ENCODE peak calls at places on chromosome 14, in eight cellular contexts. M, S, R, Z, T, I, Y and L are unnamed samples. For H3K4me1, the result is how much of the 10 kb centered on the place peaks cover.

GRCh38 chr14:33762462-33762861 is 188.4 kb downstream of the EGLN3 start:
- DNase-seq in Z (no peak), T (no peak), S (no peak), I (peak), R (no peak), M (no peak), Y (no peak), L (no peak)

GRCh38 chr14:58637040-58637390 is 747 bp upstream of the DACT1 start:
- DNase-seq in R (peak), I (no peak), Y (no peak), M (peak), T (peak), S (peak), Z (no peak), L (no peak)

GRCh38 chr14:67514650-67515385 is 18.3 kb upstream of the PLEKHH1 start:
- DNase-seq in I (peak), T (no peak), R (peak), Z (no peak), M (no peak), S (peak), Y (no peak), L (no peak)

GRCh38 chr14:51546099-51546498 is 105.6 kb upstream of the FRMD6 start:
- DNase-seq in Y (no peak), R (no peak), S (no peak), I (no peak), T (no peak), Z (no peak), M (no peak), L (no peak)

GRCh38 chr14:67385120-67385519 is 25.0 kb downstream of the EIF2S1 start:
- DNase-seq in R (no peak), Z (no peak), I (no peak), Y (no peak), M (peak), T (no peak), S (no peak), L (no peak)

GRCh38 chr14:59265808-59266207 is 77.3 kb downstream of the DAAM1 start:
- DNase-seq in S (no peak), T (no peak), Y (no peak), M (no peak), I (no peak), R (no peak), Z (no peak), L (no peak)

GRCh38 chr14:30114051-30114450 is 186.4 kb upstream of the PRKD1 start:
- DNase-seq in Z (no peak), S (peak), M (no peak), Y (no peak), R (no peak), I (no peak), T (no peak), L (no peak)

GRCh38 chr14:64337901-64338615 is 43.9 kb upstream of the ESR2 start:
- DNase-seq in T (peak), Z (peak), M (peak), S (peak), R (peak), Y (no peak), I (peak), L (peak)

GRCh38 chr14:93997082-93997481 is at the start of gene CCDC197:
- DNase-seq in S (peak), Y (no peak), Z (no peak), I (no peak), M (no peak), R (no peak), T (no peak), L (no peak)

GRCh38 chr14:43166163-43166562 is 1340.9 kb downstream of the FSCB start:
- DNase-seq in S (no peak), T (no peak), Y (no peak), M (no peak), I (no peak), Z (no peak), R (no peak), L (no peak)

GRCh38 chr14:35378638-35379568 is 25.6 kb downstream of the NFKBIA start:
- DNase-seq in S (no peak), M (no peak), Z (no peak), T (no peak), Y (no peak), R (no peak), I (no peak), L (no peak)

GRCh38 chr14:69842671-69843407 is 36.4 kb upstream of the SMOC1 start:
- DNase-seq in Y (no peak), I (no peak), M (no peak), R (peak), Z (no peak), S (no peak), T (no peak), L (no peak)

GRCh38 chr14:95686935-95687334 is 709 bp downstream of the TCL1B start:
- DNase-seq in Z (no peak), R (no peak), T (no peak), S (no peak), M (no peak), I (no peak), Y (no peak), L (no peak)

GRCh38 chr14:96139879-96140278 is 64.8 kb upstream of the BDKRB2 start:
- DNase-seq in Z (no peak), M (no peak), I (no peak), R (no peak), T (no peak), Y (no peak), S (peak), L (no peak)

GRCh38 chr14:23877538-23878180 is 75.9 kb upstream of the DHRS4 start:
- DNase-seq in M (no peak), S (no peak), T (no peak), Y (no peak), Z (no peak), I (no peak), R (no peak), L (no peak)

GRCh38 chr14:23300687-23301223 is 1.9 kb downstream of the PPP1R3E start:
- DNase-seq in Z (peak), M (peak), T (no peak), S (peak), Y (no peak), R (peak), I (peak), L (peak)

GRCh38 chr14:66965831-66966230 is 223.4 kb upstream of the GARIN2 start:
- DNase-seq in Y (no peak), S (peak), I (no peak), R (no peak), T (no peak), M (no peak), Z (no peak), L (no peak)

GRCh38 chr14:68141531-68142088 is 322.0 kb downstream of the RAD51B start:
- DNase-seq in T (peak), S (peak), I (no peak), Y (peak), Z (no peak), R (no peak), M (no peak), L (no peak)

GRCh38 chr14:60106341-60106740 is 14.6 kb downstream of the PCNX4 start:
- DNase-seq in S (peak), M (no peak), Y (no peak), R (peak), Z (no peak), T (no peak), I (no peak), L (peak)

GRCh38 chr14:69571879-69572633 is 2.6 kb downstream of the CCDC177 start:
- DNase-seq in Y (no peak), Z (no peak), R (peak), T (peak), M (no peak), I (no peak), S (peak), L (no peak)

GRCh38 chr14:104550849-104551728 is 28.5 kb upstream of the C14orf180 start:
- DNase-seq in T (no peak), Y (no peak), S (no peak), Z (peak), R (no peak), M (no peak), I (no peak), L (no peak)

GRCh38 chr14:38207830-38208815 is at the start of gene SSTR1:
- DNase-seq in S (no peak), Y (no peak), R (peak), T (no peak), M (no peak), I (peak), Z (no peak), L (no peak)

GRCh38 chr14:105528859-105529505 is 2.6 kb downstream of the TMEM121 start:
- DNase-seq in S (no peak), Z (no peak), Y (no peak), T (no peak), R (no peak), M (no peak), I (peak), L (no peak)

GRCh38 chr14:68796418-68797101 is 3.7 kb upstream of the ZFP36L1 start:
- DNase-seq in Z (peak), I (no peak), T (no peak), M (no peak), R (no peak), Y (no peak), S (no peak), L (no peak)

GRCh38 chr14:76386922-76387782 is 11.2 kb downstream of the ESRRB start:
- DNase-seq in T (peak), Z (no peak), R (peak), Y (peak), I (peak), M (peak), S (peak), L (peak)

GRCh38 chr14:21024668-21025373 is at the start of gene NDRG2:
- DNase-seq in Y (no peak), I (no peak), M (peak), Z (peak), S (no peak), T (peak), R (peak), L (peak)
- H3K4me3 ChIP-seq in Y (peak), I (no peak), M (peak), Z (peak), S (peak), T (peak), R (peak), L (peak)

GRCh38 chr14:61569308-61569707 is 126.0 kb upstream of the HIF1A start:
- DNase-seq in I (no peak), M (no peak), T (no peak), S (no peak), Y (no peak), R (no peak), Z (no peak), L (no peak)

GRCh38 chr14:61570961-61571299 is 124.4 kb upstream of the HIF1A start:
- DNase-seq in M (no peak), T (no peak), Z (no peak), S (no peak), I (no peak), R (no peak), Y (no peak), L (no peak)

GRCh38 chr14:61570188-61570960 is 124.9 kb upstream of the HIF1A start:
- DNase-seq in Z (no peak), T (no peak), R (no peak), S (peak), I (no peak), Y (no peak), M (no peak), L (no peak)

GRCh38 chr14:61568572-61569011 is 126.7 kb upstream of the HIF1A start:
- DNase-seq in Z (no peak), M (no peak), Y (no peak), S (no peak), I (no peak), R (peak), T (no peak), L (no peak)

GRCh38 chr14:61569783-61570182 is 125.5 kb upstream of the HIF1A start:
- DNase-seq in I (peak), S (peak), R (peak), M (no peak), Y (no peak), Z (no peak), T (no peak), L (no peak)
- TF ChIP-seq POLR2A in I (no peak), S (no peak), R (peak), M (peak), Y (no peak), Z (no peak), T (no peak), L (peak)

GRCh38 chr14:98018626-98019025 is 1221.4 kb downstream of the VRK1 start:
- DNase-seq in T (no peak), S (no peak), Z (no peak), R (no peak), M (no peak), I (no peak), Y (no peak), L (no peak)

GRCh38 chr14:98014851-98015615 is 1217.9 kb downstream of the VRK1 start:
- DNase-seq in R (no peak), I (no peak), S (no peak), M (no peak), T (no peak), Y (no peak), Z (no peak), L (no peak)

GRCh38 chr14:98010791-98011190 is 1213.6 kb downstream of the VRK1 start:
- DNase-seq in S (no peak), Z (no peak), I (no peak), M (no peak), Y (no peak), T (no peak), R (no peak), L (no peak)

DNA sequence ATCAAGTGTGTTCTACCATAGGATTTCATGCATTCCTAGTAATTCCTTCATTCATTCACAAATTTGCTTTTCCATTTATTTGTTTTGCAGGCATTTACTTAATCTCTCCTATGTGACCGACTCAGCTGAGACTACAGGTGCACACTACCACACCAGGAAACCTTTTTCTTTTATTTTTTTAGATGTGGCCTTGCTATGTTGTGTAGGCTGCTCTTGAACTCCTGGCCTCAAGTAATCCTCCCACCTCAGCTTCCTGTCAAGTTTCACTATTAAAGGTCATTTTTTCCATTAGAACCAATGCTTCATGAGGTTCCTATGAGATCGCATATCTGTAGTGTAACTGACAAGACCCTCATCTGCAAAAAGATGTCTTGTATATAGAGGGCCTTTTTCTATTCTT is 1218.7 kb downstream of the VRK1 start:
- DNase-seq in M (no peak), I (no peak), Y (no peak), Z (no peak), S (no peak), R (no peak), T (no peak), L (no peak)
- H3K4me1 ChIP-seq in M (under half), I (under half), Y (under half), Z (under half), S (under half), R (under half), T (under half), L (under half)

GRCh38 chr14:100826371-100827139 is 637 bp downstream of the MEG3 start:
- DNase-seq in S (no peak), T (no peak), R (no peak), I (peak), Y (no peak), Z (no peak), M (no peak), L (no peak)

GRCh38 chr14:100825691-100826331 is at the start of gene MEG3:
- DNase-seq in Y (no peak), T (peak), Z (no peak), M (peak), S (peak), I (peak), R (peak), L (no peak)

GRCh38 chr14:100824156-100824555 is 1.8 kb upstream of the MEG3 start:
- DNase-seq in I (peak), T (no peak), S (peak), Z (no peak), Y (no peak), M (no peak), R (peak), L (no peak)

GRCh38 chr14:100823488-100823887 is 2.4 kb upstream of the MEG3 start:
- DNase-seq in Z (no peak), M (no peak), R (no peak), I (peak), Y (no peak), S (no peak), T (no peak), L (no peak)

DNA sequence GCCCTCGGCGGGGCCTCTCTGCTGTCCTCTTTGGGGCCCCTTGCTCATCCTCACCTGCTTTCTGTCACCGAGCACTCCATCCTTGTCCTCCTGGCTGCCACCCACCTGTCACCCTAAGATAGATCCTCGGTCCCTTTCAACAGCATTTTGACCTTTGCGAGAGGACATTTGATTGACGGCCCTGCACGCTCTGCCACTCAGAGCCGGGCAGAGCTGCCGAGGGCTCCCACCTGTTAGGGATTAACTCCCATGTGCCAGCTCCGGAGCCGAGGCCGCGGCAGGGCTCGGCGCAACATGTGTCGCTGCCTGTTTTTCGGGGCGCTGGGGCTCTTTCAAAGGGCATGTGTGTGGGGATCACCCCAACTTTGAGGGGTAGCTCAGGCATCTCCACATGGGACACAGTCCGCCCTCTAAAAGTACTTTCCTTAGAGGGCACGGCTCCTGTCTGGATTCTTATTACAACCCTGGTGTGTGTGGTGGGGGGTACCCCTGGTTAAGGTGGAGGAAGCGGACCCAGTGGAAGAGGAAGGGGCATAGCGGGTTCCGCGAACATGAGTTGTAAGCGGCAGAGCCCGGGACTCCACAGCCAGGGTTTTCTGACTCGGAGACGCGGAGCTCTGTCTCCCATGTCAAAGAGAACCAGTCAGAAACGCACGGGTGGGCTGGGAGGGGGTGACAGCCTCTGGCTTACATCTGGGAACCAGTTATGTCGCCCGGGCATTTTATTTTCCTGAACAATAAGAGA is 800 bp upstream of the MEG3 start:
- DNase-seq in Y (no peak), S (no peak), Z (no peak), T (no peak), I (no peak), R (no peak), M (no peak), L (no peak)
- H3K4me3 ChIP-seq in Y (no peak), S (peak), Z (peak), T (no peak), I (no peak), R (no peak), M (no peak), L (no peak)

GRCh38 chr14:103538291-103539055 is 9.5 kb downstream of the TRMT61A start:
- DNase-seq in R (no peak), S (no peak), I (no peak), M (no peak), Z (no peak), T (no peak), Y (no peak), L (no peak)
- TF ChIP-seq POLR2A in R (no peak), S (no peak), I (no peak), M (no peak), Z (no peak), T (no peak), Y (no peak), L (no peak)

GRCh38 chr14:77763316-77763715 is 2.4 kb upstream of the SNW1 start:
- DNase-seq in S (no peak), R (no peak), T (no peak), Y (no peak), I (no peak), M (no peak), Z (no peak), L (no peak)
- H3K4me1 ChIP-seq in S (under half), R (under half), T (under half), Y (under half), I (under half), M (under half), Z (under half), L (under half)

GRCh38 chr14:54348923-54349615 is 47.7 kb upstream of the CDKN3 start:
- DNase-seq in I (peak), T (no peak), Z (no peak), Y (no peak), M (no peak), S (peak), R (peak), L (no peak)
- H3K4me3 ChIP-seq in I (no peak), T (no peak), Z (no peak), Y (no peak), M (no peak), S (no peak), R (no peak), L (peak)